ENCODE peak calls at places on chromosomes 16 and 17, in seven cellular contexts. One of them, this sample, is unnamed.

GRCh38 chr17:17056167-17056562 is 13.9 kb downstream of the MPRIP start:
- DNase-seq in breast epithelium: peak; percentile 84
- DNase-seq in effector memory CD4-positive, alpha-beta T cell: no peak
- DNase-seq in heart left ventricle: no peak
- DNase-seq in GM12878: no peak
- DNase-seq in mesendoderm: no peak
- DNase-seq in fibroblast of lung: peak; percentile 36
- DNase-seq in this sample: peak; percentile 37

GRCh38 chr16:17397499-17397891 is 73.3 kb downstream of the XYLT1 start:
- DNase-seq in breast epithelium: no peak
- DNase-seq in effector memory CD4-positive, alpha-beta T cell: peak; percentile 13
- DNase-seq in heart left ventricle: no peak
- DNase-seq in GM12878: no peak
- DNase-seq in mesendoderm: no peak
- DNase-seq in fibroblast of lung: peak; percentile 86
- DNase-seq in this sample: peak; percentile 39

GRCh38 chr16:88020513-88020885 is 69.3 kb downstream of the BANP start:
- DNase-seq in breast epithelium: no peak
- DNase-seq in effector memory CD4-positive, alpha-beta T cell: no peak
- DNase-seq in heart left ventricle: no peak
- DNase-seq in GM12878: no peak
- DNase-seq in mesendoderm: no peak
- DNase-seq in fibroblast of lung: no peak
- DNase-seq in this sample: no peak

GRCh38 chr17:54968954-54969400 is 412 bp downstream of the STXBP4 start:
- DNase-seq in breast epithelium: peak; percentile 25
- DNase-seq in effector memory CD4-positive, alpha-beta T cell: no peak
- DNase-seq in heart left ventricle: no peak
- DNase-seq in GM12878: no peak
- DNase-seq in mesendoderm: no peak
- DNase-seq in fibroblast of lung: peak; percentile 49
- DNase-seq in this sample: peak; percentile 34

GRCh38 chr16:740459-740763 is 386 bp downstream of the CIAO3 start:
- DNase-seq in breast epithelium: no peak
- DNase-seq in effector memory CD4-positive, alpha-beta T cell: no peak
- DNase-seq in heart left ventricle: no peak
- DNase-seq in GM12878: no peak
- DNase-seq in mesendoderm: no peak
- DNase-seq in fibroblast of lung: no peak
- DNase-seq in this sample: peak; percentile 88

GRCh38 chr17:79707931-79708891 is 22.5 kb upstream of the ENPP7 start:
- DNase-seq in breast epithelium: peak; percentile 35
- DNase-seq in effector memory CD4-positive, alpha-beta T cell: no peak
- DNase-seq in heart left ventricle: no peak
- DNase-seq in GM12878: no peak
- DNase-seq in mesendoderm: peak; percentile 46
- DNase-seq in fibroblast of lung: no peak
- DNase-seq in this sample: no peak

GRCh38 chr16:11439790-11440656 is 94.8 kb downstream of the RMI2 start:
- DNase-seq in breast epithelium: no peak
- DNase-seq in effector memory CD4-positive, alpha-beta T cell: no peak
- DNase-seq in heart left ventricle: no peak
- DNase-seq in GM12878: no peak
- DNase-seq in mesendoderm: peak; percentile 8
- DNase-seq in fibroblast of lung: no peak
- DNase-seq in this sample: no peak

GRCh38 chr17:45739786-45740185 is 44.3 kb upstream of the CRHR1 start:
- DNase-seq in breast epithelium: no peak
- DNase-seq in effector memory CD4-positive, alpha-beta T cell: no peak
- DNase-seq in heart left ventricle: no peak
- DNase-seq in GM12878: no peak
- DNase-seq in mesendoderm: no peak
- DNase-seq in fibroblast of lung: no peak
- DNase-seq in this sample: no peak

GRCh38 chr17:66985338-66985737 is 20.8 kb downstream of the CACNG4 start:
- DNase-seq in breast epithelium: no peak
- DNase-seq in effector memory CD4-positive, alpha-beta T cell: no peak
- DNase-seq in heart left ventricle: peak; percentile 2
- DNase-seq in GM12878: peak; percentile 20
- DNase-seq in mesendoderm: no peak
- DNase-seq in fibroblast of lung: no peak
- DNase-seq in this sample: no peak

GRCh38 chr16:67481561-67482259 is 753 bp upstream of the ATP6V0D1 start:
- DNase-seq in breast epithelium: peak; percentile 53
- DNase-seq in effector memory CD4-positive, alpha-beta T cell: peak; percentile 15
- DNase-seq in heart left ventricle: peak; percentile 76
- DNase-seq in GM12878: no peak
- DNase-seq in mesendoderm: no peak
- DNase-seq in fibroblast of lung: peak; percentile 57
- DNase-seq in this sample: no peak

GRCh38 chr16:75599452-75600277 is 23.4 kb downstream of the ADAT1 start:
- DNase-seq in breast epithelium: no peak
- DNase-seq in effector memory CD4-positive, alpha-beta T cell: no peak
- DNase-seq in heart left ventricle: no peak
- DNase-seq in GM12878: no peak
- DNase-seq in mesendoderm: no peak
- DNase-seq in fibroblast of lung: peak; percentile 39
- DNase-seq in this sample: no peak

GRCh38 chr17:79019631-79020584 is 4.1 kb upstream of the C1QTNF1 start:
- DNase-seq in breast epithelium: no peak
- DNase-seq in effector memory CD4-positive, alpha-beta T cell: no peak
- DNase-seq in heart left ventricle: peak; percentile 74
- DNase-seq in GM12878: no peak
- DNase-seq in mesendoderm: peak; percentile 70
- DNase-seq in fibroblast of lung: peak; percentile 59
- DNase-seq in this sample: peak; percentile 66

GRCh38 chr17:78247304-78247703 is 15.9 kb downstream of the TMEM235 start:
- DNase-seq in breast epithelium: no peak
- DNase-seq in effector memory CD4-positive, alpha-beta T cell: no peak
- DNase-seq in heart left ventricle: no peak
- DNase-seq in GM12878: no peak
- DNase-seq in mesendoderm: peak; percentile 79
- DNase-seq in fibroblast of lung: no peak
- DNase-seq in this sample: no peak

GRCh38 chr17:67850991-67851631 is 25.8 kb downstream of the BPTF start:
- DNase-seq in breast epithelium: no peak
- DNase-seq in effector memory CD4-positive, alpha-beta T cell: no peak
- DNase-seq in heart left ventricle: no peak
- DNase-seq in GM12878: no peak
- DNase-seq in mesendoderm: no peak
- DNase-seq in fibroblast of lung: no peak
- DNase-seq in this sample: no peak

GRCh38 chr16:22383827-22384226 is 9.4 kb upstream of the CDR2 start:
- DNase-seq in breast epithelium: no peak
- DNase-seq in effector memory CD4-positive, alpha-beta T cell: no peak
- DNase-seq in heart left ventricle: no peak
- DNase-seq in GM12878: no peak
- DNase-seq in mesendoderm: no peak
- DNase-seq in fibroblast of lung: no peak
- DNase-seq in this sample: no peak

GRCh38 chr16:71846443-71846842 is 667 bp downstream of the ATXN1L start:
- DNase-seq in breast epithelium: no peak
- DNase-seq in effector memory CD4-positive, alpha-beta T cell: no peak
- DNase-seq in heart left ventricle: no peak
- DNase-seq in GM12878: no peak
- DNase-seq in mesendoderm: peak; percentile 18
- DNase-seq in fibroblast of lung: peak; percentile 11
- DNase-seq in this sample: no peak

GRCh38 chr16:71707199-71707598 is 17.3 kb downstream of the PHLPP2 start:
- DNase-seq in breast epithelium: no peak
- DNase-seq in effector memory CD4-positive, alpha-beta T cell: no peak
- DNase-seq in heart left ventricle: no peak
- DNase-seq in GM12878: no peak
- DNase-seq in mesendoderm: peak; percentile 10
- DNase-seq in fibroblast of lung: no peak
- DNase-seq in this sample: no peak

GRCh38 chr17:17994770-17995169 is 22.1 kb downstream of the DRC3 start:
- DNase-seq in breast epithelium: no peak
- DNase-seq in effector memory CD4-positive, alpha-beta T cell: no peak
- DNase-seq in heart left ventricle: no peak
- DNase-seq in GM12878: no peak
- DNase-seq in mesendoderm: no peak
- DNase-seq in fibroblast of lung: no peak
- DNase-seq in this sample: no peak

GRCh38 chr17:1629647-1630310 is 1.1 kb upstream of the SLC43A2 start:
- DNase-seq in breast epithelium: peak; percentile 57
- DNase-seq in effector memory CD4-positive, alpha-beta T cell: peak; percentile 41
- DNase-seq in heart left ventricle: peak; percentile 89
- DNase-seq in GM12878: no peak
- DNase-seq in mesendoderm: peak; percentile 65
- DNase-seq in fibroblast of lung: no peak
- DNase-seq in this sample: peak; percentile 88

GRCh38 chr17:3935140-3935542 is 18.9 kb upstream of the P2RX1 start:
- DNase-seq in breast epithelium: peak; percentile 38
- DNase-seq in effector memory CD4-positive, alpha-beta T cell: no peak
- DNase-seq in heart left ventricle: no peak
- DNase-seq in GM12878: no peak
- DNase-seq in mesendoderm: peak; percentile 89
- DNase-seq in fibroblast of lung: peak; percentile 72
- DNase-seq in this sample: peak; percentile 83

GRCh38 chr17:35708951-35709350 is 22.5 kb upstream of the RASL10B start:
- DNase-seq in breast epithelium: no peak
- DNase-seq in effector memory CD4-positive, alpha-beta T cell: no peak
- DNase-seq in heart left ventricle: no peak
- DNase-seq in GM12878: peak; percentile 5
- DNase-seq in mesendoderm: no peak
- DNase-seq in fibroblast of lung: no peak
- DNase-seq in this sample: no peak

GRCh38 chr17:75373290-75373689 is 32.2 kb downstream of the GRB2 start:
- DNase-seq in breast epithelium: no peak
- DNase-seq in effector memory CD4-positive, alpha-beta T cell: no peak
- DNase-seq in heart left ventricle: no peak
- DNase-seq in GM12878: no peak
- DNase-seq in mesendoderm: no peak
- DNase-seq in fibroblast of lung: no peak
- DNase-seq in this sample: no peak
- H3K27ac ChIP-seq in breast epithelium: no peak overlapping the region
- H3K27ac ChIP-seq in effector memory CD4-positive, alpha-beta T cell: no peak overlapping the region
- H3K27ac ChIP-seq in heart left ventricle: no peak overlapping the region
- H3K27ac ChIP-seq in GM12878: no peak overlapping the region
- H3K27ac ChIP-seq in mesendoderm: no peak overlapping the region
- H3K27ac ChIP-seq in fibroblast of lung: no peak overlapping the region
- H3K27ac ChIP-seq in this sample: no peak overlapping the region

GRCh38 chr17:48601528-48602430 is 3.0 kb downstream of the HOXB6 start:
- DNase-seq in breast epithelium: no peak
- DNase-seq in effector memory CD4-positive, alpha-beta T cell: no peak
- DNase-seq in heart left ventricle: no peak
- DNase-seq in GM12878: no peak
- DNase-seq in mesendoderm: no peak
- DNase-seq in fibroblast of lung: no peak
- DNase-seq in this sample: peak; percentile 73
- H3K4me1 ChIP-seq in breast epithelium: no peaks in the 10 kb centered on the region
- H3K4me1 ChIP-seq in effector memory CD4-positive, alpha-beta T cell: peaks cover 26% of the 10 kb centered on the region
- H3K4me1 ChIP-seq in heart left ventricle: peaks cover 16% of the 10 kb centered on the region
- H3K4me1 ChIP-seq in GM12878: peaks cover 6% of the 10 kb centered on the region
- H3K4me1 ChIP-seq in mesendoderm: peaks cover 9% of the 10 kb centered on the region
- H3K4me1 ChIP-seq in fibroblast of lung: peaks cover 2% of the 10 kb centered on the region
- H3K4me1 ChIP-seq in this sample: peaks cover 23% of the 10 kb centered on the region

GRCh38 chr17:60322056-60322387 is 69.9 kb downstream of the USP32 start:
- DNase-seq in breast epithelium: no peak
- DNase-seq in effector memory CD4-positive, alpha-beta T cell: no peak
- DNase-seq in heart left ventricle: no peak
- DNase-seq in GM12878: no peak
- DNase-seq in mesendoderm: no peak
- DNase-seq in fibroblast of lung: no peak
- DNase-seq in this sample: no peak

GRCh38 chr17:60323754-60324153 is 68.2 kb downstream of the USP32 start:
- DNase-seq in breast epithelium: no peak
- DNase-seq in effector memory CD4-positive, alpha-beta T cell: no peak
- DNase-seq in heart left ventricle: no peak
- DNase-seq in GM12878: no peak
- DNase-seq in mesendoderm: no peak
- DNase-seq in fibroblast of lung: no peak
- DNase-seq in this sample: no peak

GRCh38 chr17:60318830-60319229 is 73.1 kb downstream of the USP32 start:
- DNase-seq in breast epithelium: no peak
- DNase-seq in effector memory CD4-positive, alpha-beta T cell: no peak
- DNase-seq in heart left ventricle: no peak
- DNase-seq in GM12878: no peak
- DNase-seq in mesendoderm: no peak
- DNase-seq in fibroblast of lung: no peak
- DNase-seq in this sample: no peak

GRCh38 chr17:60325730-60326524 is 66.0 kb downstream of the USP32 start:
- DNase-seq in breast epithelium: no peak
- DNase-seq in effector memory CD4-positive, alpha-beta T cell: no peak
- DNase-seq in heart left ventricle: no peak
- DNase-seq in GM12878: no peak
- DNase-seq in mesendoderm: no peak
- DNase-seq in fibroblast of lung: no peak
- DNase-seq in this sample: peak; percentile 51

DNA sequence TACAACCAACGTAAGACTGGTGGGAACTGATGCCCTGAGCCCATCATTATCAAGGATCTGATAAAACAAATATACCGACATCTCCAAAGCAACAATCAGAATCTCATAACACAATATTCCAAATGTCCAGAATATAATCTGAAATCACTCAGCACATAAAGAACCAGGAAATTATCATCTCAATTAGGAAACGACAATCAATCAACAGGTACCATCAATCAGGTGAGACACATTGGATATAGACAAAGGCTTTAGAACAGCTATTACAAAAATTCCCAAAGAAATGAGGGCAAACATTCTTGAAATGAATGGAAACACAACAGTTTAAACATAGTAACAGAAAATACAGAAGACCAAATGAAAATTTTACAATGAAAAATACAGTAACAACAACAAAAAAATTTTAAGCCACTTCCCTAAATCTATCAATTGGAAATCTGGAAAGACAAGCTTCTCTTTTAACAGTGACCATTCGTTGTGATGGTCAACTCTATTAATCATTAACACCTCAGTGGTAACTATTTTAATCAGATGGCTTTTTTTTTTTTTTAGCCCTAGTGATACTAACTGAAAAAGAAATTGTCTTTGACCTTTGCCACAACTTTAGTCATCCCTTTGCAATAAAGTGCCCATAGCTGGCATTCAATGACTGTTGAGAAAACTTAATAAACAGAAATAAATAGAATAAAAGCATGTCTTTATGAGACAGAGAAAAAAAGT is 70.4 kb downstream of the USP32 start:
- DNase-seq in breast epithelium: no peak
- DNase-seq in effector memory CD4-positive, alpha-beta T cell: no peak
- DNase-seq in heart left ventricle: no peak
- DNase-seq in GM12878: peak; percentile 13
- DNase-seq in mesendoderm: no peak
- DNase-seq in fibroblast of lung: no peak
- DNase-seq in this sample: no peak
- H3K27ac ChIP-seq in breast epithelium: no peak overlapping the region
- H3K27ac ChIP-seq in effector memory CD4-positive, alpha-beta T cell: no peak overlapping the region
- H3K27ac ChIP-seq in heart left ventricle: no peak overlapping the region
- H3K27ac ChIP-seq in GM12878: no peak overlapping the region
- H3K27ac ChIP-seq in mesendoderm: no peak overlapping the region
- H3K27ac ChIP-seq in fibroblast of lung: no peak overlapping the region
- H3K27ac ChIP-seq in this sample: no peak overlapping the region

DNA sequence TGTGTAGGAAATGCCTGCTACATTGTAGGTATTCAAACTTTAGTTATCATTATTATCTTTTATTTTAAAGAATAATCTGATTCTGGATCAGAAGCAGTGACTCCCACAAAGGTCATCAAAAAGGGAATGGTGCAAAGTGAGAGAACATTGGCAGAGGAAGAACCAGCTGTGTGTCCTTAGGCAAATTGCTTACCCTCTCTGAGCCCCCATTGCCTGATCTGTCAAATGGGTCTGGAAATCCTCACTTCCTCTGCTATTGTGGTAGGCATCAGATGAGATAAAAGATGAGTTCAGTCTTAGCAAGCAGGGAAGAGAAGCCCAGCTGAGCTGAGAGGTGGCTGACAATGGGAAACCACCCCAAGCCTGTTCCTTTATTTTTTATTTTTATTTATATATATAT is 24.3 kb upstream of the PLCG2 start:
- DNase-seq in breast epithelium: no peak
- DNase-seq in effector memory CD4-positive, alpha-beta T cell: no peak
- DNase-seq in heart left ventricle: no peak
- DNase-seq in GM12878: no peak
- DNase-seq in mesendoderm: no peak
- DNase-seq in fibroblast of lung: no peak
- DNase-seq in this sample: no peak
- H3K4me1 ChIP-seq in breast epithelium: no peaks in the 10 kb centered on the region
- H3K4me1 ChIP-seq in effector memory CD4-positive, alpha-beta T cell: no peaks in the 10 kb centered on the region
- H3K4me1 ChIP-seq in heart left ventricle: peaks cover 29% of the 10 kb centered on the region
- H3K4me1 ChIP-seq in GM12878: peaks cover 34% of the 10 kb centered on the region
- H3K4me1 ChIP-seq in mesendoderm: no peaks in the 10 kb centered on the region
- H3K4me1 ChIP-seq in fibroblast of lung: no peaks in the 10 kb centered on the region
- H3K4me1 ChIP-seq in this sample: peaks cover 32% of the 10 kb centered on the region